ENCODE peak calls at places on chromosome 14, in eight cellular contexts. C is AG04450, W is HFF-Myc, H is endothelial cell, B is GM12865, N is WTC11, J is fibroblast of lung, K is GM13977. F is an unnamed sample.

GRCh38 chr14:24597403-24597802 is 12.1 kb downstream of the GZMH start:
- DNase-seq in C (no peak), W (no peak), H (no peak), B (no peak), N (no peak), J (no peak), K (no peak), F (no peak)

GRCh38 chr14:74257078-74257987 is 18.1 kb downstream of the VSX2 start:
- DNase-seq in C (no peak), W (no peak), H (peak; percentile 70), B (peak; percentile 54), N (peak; percentile 68), J (peak; percentile 18), K (peak; percentile 93), F (peak; percentile 61)

GRCh38 chr14:99436247-99437180 is 44.1 kb downstream of the SETD3 start:
- DNase-seq in C (no peak), W (no peak), H (no peak), B (no peak), N (no peak), J (no peak), K (no peak), F (no peak)

GRCh38 chr14:75533791-75534190 is 11.5 kb downstream of the BATF start:
- DNase-seq in C (no peak), W (no peak), H (no peak), B (no peak), N (no peak), J (no peak), K (no peak), F (no peak)

GRCh38 chr14:77140937-77141591 is 527 bp downstream of the ZDHHC22 start:
- DNase-seq in C (no peak), W (no peak), H (peak; percentile 87), B (no peak), N (peak; percentile 84), J (no peak), K (peak; percentile 69), F (no peak)

GRCh38 chr14:79986251-79986650 is 225.1 kb downstream of the DIO2 start:
- DNase-seq in C (no peak), W (no peak), H (no peak), B (no peak), N (no peak), J (no peak), K (no peak), F (no peak)

GRCh38 chr14:92532490-92533163 is 19.0 kb downstream of the RIN3 start:
- DNase-seq in C (no peak), W (no peak), H (no peak), B (no peak), N (no peak), J (no peak), K (no peak), F (no peak)

GRCh38 chr14:99728231-99728920 is 44.3 kb downstream of the CYP46A1 start:
- DNase-seq in C (no peak), W (no peak), H (no peak), B (no peak), N (peak; percentile 8), J (no peak), K (no peak), F (no peak)

GRCh38 chr14:91348861-91349465 is 68.7 kb downstream of the CCDC88C start:
- DNase-seq in C (no peak), W (no peak), H (no peak), B (peak; percentile 58), N (no peak), J (peak; percentile 15), K (no peak), F (no peak)

GRCh38 chr14:58862421-58862820 is 224.7 kb downstream of the DACT1 start:
- DNase-seq in C (no peak), W (no peak), H (no peak), B (no peak), N (no peak), J (no peak), K (no peak), F (no peak)

GRCh38 chr14:93346926-93347721 is at the start of gene COX8C:
- DNase-seq in C (no peak), W (no peak), H (no peak), B (no peak), N (peak; percentile 17), J (no peak), K (no peak), F (no peak)

GRCh38 chr14:84254205-84254788 is 1275.6 kb upstream of the FLRT2 start:
- DNase-seq in C (no peak), W (no peak), H (peak; percentile 22), B (no peak), N (no peak), J (no peak), K (no peak), F (no peak)

GRCh38 chr14:38544766-38545165 is 288.9 kb upstream of the CLEC14A start:
- DNase-seq in C (no peak), W (no peak), H (no peak), B (no peak), N (no peak), J (no peak), K (no peak), F (no peak)

GRCh38 chr14:50520947-50521815 is 11.2 kb downstream of the MAP4K5 start:
- DNase-seq in C (peak; percentile 54), W (no peak), H (no peak), B (peak; percentile 81), N (no peak), J (peak; percentile 81), K (peak; percentile 51), F (peak; percentile 87)

GRCh38 chr14:54330876-54331275 is 65.9 kb upstream of the CDKN3 start:
- DNase-seq in C (no peak), W (no peak), H (peak; percentile 18), B (no peak), N (no peak), J (no peak), K (no peak), F (no peak)

GRCh38 chr14:90518941-90519256 is 122.1 kb downstream of the CALM1 start:
- DNase-seq in C (no peak), W (no peak), H (peak; percentile 58), B (peak; percentile 53), N (peak; percentile 79), J (no peak), K (peak; percentile 65), F (peak; percentile 67)

GRCh38 chr14:50007123-50007903 is 109.1 kb downstream of the VCPKMT start:
- DNase-seq in C (no peak), W (no peak), H (no peak), B (no peak), N (no peak), J (no peak), K (no peak), F (no peak)

GRCh38 chr14:91333640-91334039 is 84.0 kb downstream of the CCDC88C start:
- DNase-seq in C (no peak), W (no peak), H (no peak), B (peak; percentile 86), N (no peak), J (no peak), K (peak; percentile 75), F (no peak)

GRCh38 chr14:106436310-106436905 is 910.0 kb downstream of the TMEM121 start:
- DNase-seq in C (no peak), W (no peak), H (no peak), B (peak; percentile 51), N (peak; percentile 20), J (no peak), K (no peak), F (no peak)
- TF ChIP-seq CTCF in C (no peak), W (no peak), H (no peak), B (peak; percentile 47), N (peak; percentile 25), J (no peak), K (no peak), F (no peak)

GRCh38 chr14:52729925-52730707 is at the start of gene STYX:
- DNase-seq in C (peak; percentile 94), W (peak; percentile 92), H (peak; percentile 98), B (peak; percentile 99), N (peak; percentile 100), J (peak; percentile 98), K (peak; percentile 92), F (peak; percentile 99)

GRCh38 chr14:52735921-52736489 is 6.0 kb downstream of the STYX start:
- DNase-seq in C (no peak), W (no peak), H (no peak), B (no peak), N (no peak), J (no peak), K (no peak), F (no peak)

GRCh38 chr14:52733824-52734223 is 3.9 kb downstream of the STYX start:
- DNase-seq in C (no peak), W (no peak), H (no peak), B (no peak), N (peak; percentile 38), J (no peak), K (no peak), F (no peak)

GRCh38 chr14:52729585-52729924 is 411 bp upstream of the STYX start:
- DNase-seq in C (no peak), W (no peak), H (no peak), B (no peak), N (no peak), J (no peak), K (no peak), F (no peak)

DNA sequence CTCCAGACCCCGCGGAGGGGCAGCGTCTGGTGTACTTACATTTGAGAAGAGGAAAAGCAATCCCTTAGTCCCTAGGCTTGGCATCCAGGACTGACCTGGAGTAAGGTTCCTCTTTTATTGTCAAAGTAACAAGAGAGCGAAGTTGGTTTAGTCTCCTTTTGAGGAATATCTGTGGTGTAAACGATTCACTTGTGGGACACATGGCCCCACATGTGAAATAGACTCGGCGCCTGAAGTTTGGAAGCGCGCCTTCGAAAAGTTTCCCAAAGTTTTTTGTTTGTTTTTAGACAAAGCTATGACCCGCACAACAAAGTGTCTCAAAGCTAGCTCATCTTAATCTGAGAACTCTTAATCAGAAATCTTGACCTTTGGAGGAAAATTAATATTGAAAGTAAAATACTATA is 744 bp downstream of the STYX start:
- DNase-seq in C (no peak), W (no peak), H (no peak), B (no peak), N (no peak), J (peak; percentile 27), K (no peak), F (no peak)
- TF ChIP-seq CTCF in C (no peak), W (no peak), H (no peak), B (no peak), N (no peak), J (no peak), K (no peak), F (no peak)

GRCh38 chr14:103398427-103399195 is 13.4 kb downstream of the MARK3 start:
- DNase-seq in C (no peak), W (no peak), H (no peak), B (no peak), N (no peak), J (peak; percentile 57), K (no peak), F (no peak)
- TF ChIP-seq CTCF in C (no peak), W (no peak), H (no peak), B (no peak), N (no peak), J (no peak), K (no peak), F (no peak)

DNA sequence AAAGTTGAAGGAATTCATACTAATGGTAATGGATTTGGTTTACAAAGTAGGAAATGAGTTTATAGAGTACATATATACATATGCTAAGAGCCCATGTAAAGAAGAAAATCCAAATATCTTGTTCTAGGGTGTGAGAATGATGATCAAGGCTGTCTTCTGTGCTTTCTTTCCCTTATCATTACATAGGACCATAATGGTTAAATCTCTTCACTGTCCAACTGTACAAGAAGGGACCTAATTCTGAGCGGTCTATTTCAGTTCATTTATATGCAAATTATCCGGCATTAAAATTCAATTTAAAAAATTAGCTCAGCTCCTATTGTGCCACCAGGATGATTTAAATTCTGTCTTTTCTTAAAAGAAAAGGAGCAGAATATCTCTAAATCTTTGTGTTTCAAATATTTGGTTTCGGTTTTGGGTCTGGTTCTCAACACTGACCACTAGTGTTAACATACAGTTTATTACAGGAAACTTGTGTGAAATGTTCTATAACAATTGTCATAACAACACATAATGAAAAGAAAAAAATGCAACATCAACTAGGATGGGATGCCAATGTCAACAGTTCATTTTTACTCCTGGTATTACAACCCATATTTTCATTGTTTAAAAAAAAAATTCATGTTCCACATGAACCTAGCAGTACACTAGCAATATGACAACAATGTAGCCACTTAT is 16.8 kb downstream of the OR4K1 start:
- DNase-seq in C (no peak), W (no peak), H (no peak), B (no peak), N (no peak), J (no peak), K (no peak), F (no peak)
- TF ChIP-seq CTCF in C (no peak), W (no peak), H (no peak), B (no peak), N (no peak), J (no peak), K (no peak), F (no peak)

F was measured in activated CD8-positive, alpha-beta T cell treated with anti-CD3 and anti-CD28 coated beads for 36 hours.